ENCODE peak calls at places on chromosome 4, in eight cellular contexts. G is left ventricle myocardium inferior, L is fibroblast of lung, R is lower lobe of right lung, F is lung, D is HCT116, N is kidney, M is RWPE2. X is an unnamed sample.
A peak's percentile ranks its signal among the peaks of the same experiment; 100 is the strongest.

GRCh38 chr4:168797176-168797575 is 212.9 kb downstream of the CBR4 start:
- DNase-seq in D (no peak), M (no peak), R (no peak), F (no peak), G (no peak), N (no peak), L (peak; percentile 90), X (no peak)

GRCh38 chr4:80840396-80840795 is 190.1 kb upstream of the BMP3 start:
- DNase-seq in N (no peak), F (no peak), M (no peak), G (no peak), D (no peak), R (no peak), L (peak; percentile 36), X (no peak)

GRCh38 chr4:72215198-72215597 is 183.4 kb downstream of the NPFFR2 start:
- DNase-seq in D (no peak), R (no peak), N (peak; percentile 32), M (no peak), L (no peak), F (no peak), G (no peak), X (no peak)

GRCh38 chr4:158302076-158302866 is 92.0 kb downstream of the TMEM144 start:
- DNase-seq in F (no peak), M (peak; percentile 66), D (no peak), N (no peak), R (no peak), G (no peak), L (peak; percentile 86), X (no peak)

GRCh38 chr4:82491251-82491960 is 61.0 kb downstream of the ENOPH1 start:
- DNase-seq in G (no peak), R (no peak), D (no peak), F (no peak), N (no peak), M (no peak), L (no peak), X (no peak)

GRCh38 chr4:124940387-124940786 is 227.9 kb upstream of the ANKRD50 start:
- DNase-seq in N (no peak), F (no peak), M (no peak), G (no peak), R (no peak), L (peak; percentile 99), D (peak; percentile 62), X (no peak)

GRCh38 chr4:26701786-26702227 is 117.9 kb downstream of the TBC1D19 start:
- DNase-seq in L (peak; percentile 59), R (no peak), M (no peak), D (peak; percentile 39), G (no peak), N (no peak), F (no peak), X (no peak)

GRCh38 chr4:1417522-1418390 is 11.5 kb upstream of the NKX1-1 start:
- DNase-seq in D (no peak), R (peak; percentile 20), L (no peak), M (peak; percentile 34), F (no peak), G (no peak), N (no peak), X (no peak)

GRCh38 chr4:3365871-3366842 is 73.3 kb downstream of the RGS12 start:
- DNase-seq in R (no peak), D (no peak), G (no peak), L (no peak), N (no peak), F (peak; percentile 25), M (peak; percentile 47), X (no peak)

GRCh38 chr4:166324321-166324720 is 451.3 kb downstream of the TLL1 start:
- DNase-seq in R (no peak), M (no peak), F (no peak), D (peak; percentile 37), N (no peak), G (no peak), L (peak; percentile 11), X (peak; percentile 67)

GRCh38 chr4:94409947-94410346 is 41.8 kb upstream of the PDLIM5 start:
- DNase-seq in M (no peak), L (peak; percentile 40), N (no peak), G (no peak), D (no peak), F (no peak), R (no peak), X (no peak)

GRCh38 chr4:94410678-94411206 is 41.0 kb upstream of the PDLIM5 start:
- DNase-seq in N (peak; percentile 70), F (no peak), M (peak; percentile 89), R (no peak), G (peak; percentile 51), L (no peak), D (no peak), X (peak; percentile 50)

GRCh38 chr4:94413085-94413685 is 38.6 kb upstream of the PDLIM5 start:
- DNase-seq in F (no peak), N (no peak), D (no peak), R (no peak), G (no peak), L (peak; percentile 20), M (no peak), X (no peak)

GRCh38 chr4:94411296-94411695 is 40.4 kb upstream of the PDLIM5 start:
- DNase-seq in F (no peak), D (no peak), L (no peak), N (no peak), M (no peak), G (no peak), R (no peak), X (no peak)

DNA sequence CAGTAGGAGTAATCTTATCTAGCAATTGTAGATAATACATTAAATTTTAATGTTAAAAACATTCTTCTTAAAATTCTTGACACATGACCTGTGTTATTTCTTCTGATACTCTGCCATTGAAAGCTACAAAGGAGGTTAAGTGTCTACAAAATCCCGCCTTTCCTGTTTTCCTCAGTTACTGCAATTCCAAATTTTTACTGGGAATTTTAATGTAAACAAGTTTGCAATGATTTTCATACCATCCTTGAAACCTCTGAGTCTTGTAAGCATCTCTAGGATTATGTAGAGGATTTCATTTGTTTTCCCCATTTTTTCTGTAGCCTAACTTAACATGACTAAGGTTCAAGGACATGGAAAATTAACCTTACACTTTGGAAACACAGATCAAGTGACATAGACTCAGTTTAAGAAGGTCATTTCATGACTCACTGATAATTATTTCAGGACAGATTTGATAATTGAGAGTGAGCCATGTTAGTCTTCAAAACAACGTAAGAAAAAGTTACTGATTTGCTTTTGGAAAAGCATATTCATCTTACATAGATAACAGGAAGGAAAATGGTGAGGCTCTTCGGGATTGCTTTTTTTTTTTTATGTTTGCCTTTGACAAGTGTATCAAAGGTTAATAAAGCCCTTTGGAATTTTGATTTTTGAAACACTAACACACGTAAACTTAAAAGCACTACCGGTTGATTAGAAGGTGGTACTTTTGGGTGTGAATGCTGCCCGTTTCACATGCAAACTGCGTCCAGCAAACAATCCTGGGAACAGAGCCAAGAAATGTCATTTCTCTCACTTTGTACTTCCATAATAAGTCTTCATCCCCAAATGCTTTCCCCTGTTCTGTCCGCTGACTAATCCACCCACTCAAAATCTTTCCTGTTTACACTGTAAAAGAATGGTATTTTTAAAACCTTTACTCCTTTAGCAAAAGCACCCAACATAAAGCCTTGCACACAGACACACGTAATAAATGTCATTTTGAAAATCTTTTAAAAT is 39.4 kb upstream of the PDLIM5 start:
- DNase-seq in M (peak; percentile 26), G (no peak), R (no peak), N (no peak), L (peak; percentile 88), D (peak; percentile 76), F (no peak), X (no peak)
- H3K9me3 ChIP-seq in M (no peaks in the 10 kb centered on the region), G (peaks cover 10% of the 10 kb centered on the region), R (no peaks in the 10 kb centered on the region), N (no peaks in the 10 kb centered on the region), L (no peaks in the 10 kb centered on the region), D (no peaks in the 10 kb centered on the region), F (no peaks in the 10 kb centered on the region), X (no peaks in the 10 kb centered on the region)

GRCh38 chr4:6380746-6381411 is 91.5 kb downstream of the PPP2R2C start:
- DNase-seq in R (peak; percentile 27), F (no peak), M (no peak), D (no peak), N (peak; percentile 67), L (no peak), G (peak; percentile 10), X (no peak)
- H3K4me1 ChIP-seq in R (no peaks in the 10 kb centered on the region), F (no peaks in the 10 kb centered on the region), M (no peaks in the 10 kb centered on the region), D (no peaks in the 10 kb centered on the region), N (no peaks in the 10 kb centered on the region), L (no peaks in the 10 kb centered on the region), G (no peaks in the 10 kb centered on the region), X (no peaks in the 10 kb centered on the region)

GRCh38 chr4:76198411-76199237 is 15.0 kb downstream of the SCARB2 start:
- DNase-seq in D (no peak), M (no peak), N (peak; percentile 80), G (peak; percentile 46), L (peak; percentile 93), F (peak; percentile 62), R (peak; percentile 54), X (peak; percentile 79)

GRCh38 chr4:76200771-76201224 is 12.8 kb downstream of the SCARB2 start:
- DNase-seq in L (no peak), M (no peak), D (no peak), N (no peak), F (peak; percentile 53), G (no peak), R (peak; percentile 59), X (no peak)

GRCh38 chr4:76197971-76198410 is 15.6 kb downstream of the SCARB2 start:
- DNase-seq in L (peak; percentile 89), F (no peak), M (no peak), R (peak; percentile 59), N (peak; percentile 79), D (no peak), G (peak; percentile 44), X (peak; percentile 71)

GRCh38 chr4:76197001-76197743 is 16.5 kb downstream of the SCARB2 start:
- DNase-seq in F (no peak), N (no peak), L (peak; percentile 76), G (no peak), M (no peak), R (no peak), D (no peak), X (no peak)

DNA sequence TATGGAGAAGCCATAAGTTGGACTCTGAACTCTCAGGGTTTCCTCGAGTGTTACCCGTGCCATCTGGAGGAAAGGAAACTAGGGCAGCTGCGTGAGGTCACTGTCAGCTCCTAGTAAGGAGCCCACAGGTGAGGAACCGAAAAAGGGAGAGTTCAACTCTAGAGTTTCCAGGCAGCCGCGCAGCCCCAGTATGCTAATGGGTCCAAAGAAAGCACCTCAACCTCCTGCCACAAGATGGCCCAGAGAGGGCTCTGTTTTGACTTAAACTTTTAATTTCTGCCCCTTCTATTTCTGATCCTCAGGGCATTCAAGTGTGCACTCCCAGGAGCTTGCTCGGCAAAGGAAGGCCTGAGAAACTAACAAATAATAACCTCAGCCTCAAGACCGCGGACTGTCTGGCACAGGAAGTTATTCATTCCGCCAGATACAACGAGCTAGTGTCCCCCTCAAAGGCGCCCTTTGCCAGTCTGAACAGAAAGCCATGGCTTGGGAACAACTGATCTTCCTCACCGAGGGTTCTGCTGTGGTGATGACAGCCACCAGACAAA is 13.9 kb downstream of the SCARB2 start:
- DNase-seq in L (peak; percentile 54), R (no peak), N (no peak), F (no peak), G (peak; percentile 29), M (no peak), D (no peak), X (peak; percentile 36)
- TF ChIP-seq CTCF in L (peak; percentile 16), R (no peak), N (no peak), F (no peak), G (no peak), M (no peak), D (no peak), X (peak; percentile 26)

DNA sequence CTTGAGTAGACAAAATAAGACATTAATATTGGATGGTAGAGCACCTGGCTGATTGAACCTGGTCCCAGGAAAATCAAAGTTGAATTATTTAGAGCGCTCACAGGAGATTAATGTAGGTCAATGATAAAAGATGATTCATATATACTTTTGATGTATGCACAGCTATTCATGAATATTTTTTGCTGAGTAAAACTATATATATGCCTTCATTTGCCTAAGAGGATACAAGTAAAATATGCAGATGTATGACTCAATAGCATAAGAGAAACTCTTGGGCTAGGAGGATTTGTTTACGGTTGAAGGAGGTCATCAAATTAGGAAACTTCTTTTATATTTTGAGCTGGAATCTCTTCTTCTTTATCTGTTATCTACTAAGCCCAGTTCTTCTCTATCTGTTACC is 202.7 kb upstream of the HS3ST1 start:
- DNase-seq in M (no peak), G (no peak), D (no peak), N (no peak), L (no peak), F (no peak), R (no peak), X (no peak)
- H3K9me3 ChIP-seq in M (no peaks in the 10 kb centered on the region), G (no peaks in the 10 kb centered on the region), D (no peaks in the 10 kb centered on the region), N (no peaks in the 10 kb centered on the region), L (no peaks in the 10 kb centered on the region), F (no peaks in the 10 kb centered on the region), R (no peaks in the 10 kb centered on the region), X (no peaks in the 10 kb centered on the region)

X was measured in BE2C.